ENCODE peak calls at places on chromosomes 1 and 21, in six cellular contexts. D is GM23338, U is K562, X is Panc1, G is HL-60, J is GM12878. V is an unnamed sample.

GRCh38 chr1:91885331-91885715 is 628 bp downstream of the TGFBR3 start:
- DNase-seq in D (peak), U (peak), X (no peak), G (no peak), J (no peak), V (no peak)

GRCh38 chr1:114286960-114287359 is 133.3 kb upstream of the SYT6 start:
- DNase-seq in D (no peak), U (no peak), X (no peak), G (no peak), J (no peak), V (no peak)

GRCh38 chr1:91929246-91929645 is 20.0 kb upstream of the BRDT start:
- DNase-seq in D (peak), U (no peak), X (no peak), G (no peak), J (no peak), V (peak)

GRCh38 chr1:151721788-151722510 is 627 bp downstream of the RIIAD1 start:
- DNase-seq in D (peak), U (no peak), X (no peak), G (no peak), J (no peak), V (no peak)

GRCh38 chr1:36151133-36151844 is 2.0 kb upstream of the TRAPPC3 start:
- DNase-seq in D (peak), U (no peak), X (no peak), G (no peak), J (no peak), V (no peak)

GRCh38 chr1:111882537-111882936 is 106.9 kb downstream of the KCND3 start:
- DNase-seq in D (no peak), U (no peak), X (no peak), G (no peak), J (no peak), V (no peak)

GRCh38 chr1:210438928-210439841 is 110.5 kb downstream of the HHAT start:
- DNase-seq in D (no peak), U (no peak), X (no peak), G (no peak), J (no peak), V (no peak)

GRCh38 chr1:230261918-230262650 is 164.0 kb downstream of the PGBD5 start:
- DNase-seq in D (no peak), U (no peak), X (no peak), G (no peak), J (no peak), V (no peak)

GRCh38 chr1:12063141-12064072 is at the start of gene TNFRSF8:
- DNase-seq in D (peak), U (peak), X (no peak), G (peak), J (no peak), V (no peak)

GRCh38 chr1:92509619-92510018 is 22.9 kb upstream of the GFI1 start:
- DNase-seq in D (no peak), U (no peak), X (no peak), G (no peak), J (no peak), V (no peak)

GRCh38 chr1:220878223-220879081 is 791 bp upstream of the HLX start:
- DNase-seq in D (peak), U (no peak), X (no peak), G (peak), J (no peak), V (no peak)

GRCh38 chr1:65039508-65039907 is 73.2 kb upstream of the JAK1 start:
- DNase-seq in D (no peak), U (no peak), X (no peak), G (no peak), J (no peak), V (no peak)

DNA sequence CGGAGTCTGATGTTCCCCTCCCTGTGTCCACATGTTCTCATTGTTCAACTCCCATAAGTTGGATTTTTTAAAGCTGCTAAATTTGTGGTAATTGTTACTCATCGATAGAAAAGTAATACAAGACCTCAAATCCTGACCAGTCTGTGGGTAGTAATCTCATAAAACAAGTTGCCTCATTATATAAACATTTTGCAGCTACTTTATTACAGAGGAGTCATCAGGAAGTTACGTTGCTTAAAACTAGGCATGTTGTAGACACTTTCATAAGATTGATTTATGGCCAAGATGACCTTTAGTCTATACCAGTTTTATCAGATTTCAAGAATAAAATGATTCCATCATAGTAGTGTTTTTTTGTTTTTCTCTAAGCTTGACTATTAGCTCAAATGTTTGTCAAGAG is 208.8 kb downstream of the GIPC2 start:
- DNase-seq in D (no peak), U (no peak), X (no peak), G (no peak), J (no peak), V (no peak)
- TF ChIP-seq REST in D (no peak), U (no peak), X (no peak), G (no peak), J (no peak), V (no peak)

GRCh38 chr1:94643776-94644175 is 102.2 kb upstream of the F3 start:
- DNase-seq in D (no peak), U (no peak), X (no peak), G (no peak), J (no peak), V (no peak)

GRCh38 chr1:94644371-94644770 is 102.8 kb upstream of the F3 start:
- DNase-seq in D (no peak), U (no peak), X (no peak), G (no peak), J (no peak), V (no peak)

GRCh38 chr1:94646786-94647555 is 105.4 kb upstream of the F3 start:
- DNase-seq in D (no peak), U (no peak), X (no peak), G (no peak), J (no peak), V (no peak)

GRCh38 chr1:94648225-94649007 is 106.9 kb upstream of the F3 start:
- DNase-seq in D (no peak), U (peak), X (no peak), G (no peak), J (no peak), V (no peak)

DNA sequence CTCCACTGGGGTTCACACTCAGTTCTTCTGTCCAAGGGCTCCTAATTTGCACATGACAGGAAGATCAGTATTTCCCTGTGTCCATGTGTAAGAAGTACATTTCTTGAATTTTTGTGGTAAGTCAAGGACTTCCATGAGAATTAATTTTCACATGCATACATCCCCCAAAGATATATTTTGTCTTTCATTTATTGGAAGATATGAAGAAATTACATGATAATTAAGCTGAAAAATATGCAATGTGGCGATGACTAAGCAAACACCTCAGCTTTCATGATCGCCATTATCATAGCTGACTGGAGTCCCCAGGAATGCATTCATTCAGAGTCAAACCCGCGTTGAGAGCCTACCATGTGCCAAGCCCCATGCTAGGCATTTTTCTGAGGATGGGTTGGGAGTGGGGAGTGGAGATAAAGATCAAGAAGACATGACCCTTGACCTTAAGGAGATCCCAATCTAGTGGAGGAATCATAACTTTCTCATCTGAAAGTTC is 104.6 kb upstream of the F3 start:
- DNase-seq in D (no peak), U (no peak), X (no peak), G (no peak), J (no peak), V (no peak)
- TF ChIP-seq REST in D (no peak), U (no peak), X (no peak), G (no peak), J (no peak), V (no peak)

DNA sequence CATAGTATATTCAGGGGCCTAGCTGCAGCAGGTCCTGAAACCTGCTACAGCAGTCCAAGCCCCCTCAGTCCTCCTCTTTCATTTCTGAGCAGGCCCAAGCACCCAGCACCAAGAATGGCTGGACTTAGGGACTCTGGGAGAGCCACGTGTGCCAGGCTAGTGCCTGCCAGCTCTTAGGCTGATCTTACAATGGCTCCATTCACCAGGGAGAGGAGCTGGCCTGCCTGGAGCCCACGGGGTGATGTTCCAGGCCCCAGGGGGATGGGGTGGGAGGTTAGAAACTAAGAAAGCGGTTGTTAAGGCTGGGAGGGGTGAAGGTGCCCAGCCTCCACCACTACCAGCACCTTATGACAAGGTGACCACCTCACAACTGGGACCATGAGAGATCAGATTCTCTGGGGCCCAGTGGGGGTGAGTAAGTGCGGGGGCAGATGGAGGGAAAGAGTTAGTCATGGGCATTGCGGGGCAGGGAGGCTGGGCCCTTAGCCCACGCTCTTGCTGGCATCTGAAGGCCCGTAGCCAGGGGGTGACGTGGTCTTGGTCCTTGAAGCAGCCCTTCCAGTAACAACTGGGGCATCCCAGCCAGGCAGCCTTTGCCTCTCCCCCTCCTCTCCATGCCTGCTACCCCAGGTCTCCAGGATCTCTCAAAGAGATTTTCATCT is 30.3 kb upstream of the CLIC4 start:
- DNase-seq in D (no peak), U (no peak), X (no peak), G (no peak), J (no peak), V (peak)
- TF ChIP-seq REST in D (no peak), U (no peak), X (no peak), G (no peak), J (no peak), V (no peak)

GRCh38 chr1:87523466-87523865 is 194.8 kb downstream of the LMO4 start:
- DNase-seq in D (no peak), U (no peak), X (no peak), G (no peak), J (no peak), V (no peak)

GRCh38 chr1:87515781-87516180 is 187.1 kb downstream of the LMO4 start:
- DNase-seq in D (no peak), U (no peak), X (no peak), G (no peak), J (no peak), V (no peak)

GRCh38 chr1:87513971-87514660 is 185.4 kb downstream of the LMO4 start:
- DNase-seq in D (no peak), U (no peak), X (no peak), G (no peak), J (no peak), V (no peak)

GRCh38 chr1:87521446-87521845 is 192.8 kb downstream of the LMO4 start:
- DNase-seq in D (no peak), U (no peak), X (no peak), G (no peak), J (no peak), V (no peak)

GRCh38 chr1:87518794-87519193 is 190.1 kb downstream of the LMO4 start:
- DNase-seq in D (no peak), U (no peak), X (no peak), G (no peak), J (no peak), V (no peak)
- TF ChIP-seq REST in D (no peak), U (no peak), X (no peak), G (no peak), J (no peak), V (no peak)

GRCh38 chr21:21373969-21374368 is 375.8 kb downstream of the NCAM2 start:
- DNase-seq in D (no peak), U (no peak), X (no peak), G (no peak), J (no peak), V (no peak)
- TF ChIP-seq REST in D (no peak), U (no peak), X (no peak), G (no peak), J (no peak), V (no peak)

GRCh38 chr1:204940591-204940990 is 69.9 kb downstream of the NFASC start:
- DNase-seq in D (no peak), U (no peak), X (no peak), G (no peak), J (no peak), V (no peak)

GRCh38 chr1:204943495-204943894 is 72.8 kb downstream of the NFASC start:
- DNase-seq in D (no peak), U (no peak), X (no peak), G (no peak), J (no peak), V (no peak)

GRCh38 chr1:204945565-204945977 is 74.9 kb downstream of the NFASC start:
- DNase-seq in D (no peak), U (no peak), X (no peak), G (peak), J (no peak), V (no peak)

GRCh38 chr1:204937901-204938300 is 67.2 kb downstream of the NFASC start:
- DNase-seq in D (no peak), U (no peak), X (no peak), G (no peak), J (no peak), V (no peak)

GRCh38 chr1:204941415-204942338 is 71.0 kb downstream of the NFASC start:
- DNase-seq in D (peak), U (peak), X (peak), G (peak), J (no peak), V (peak)
- TF ChIP-seq REST in D (no peak), U (no peak), X (no peak), G (no peak), J (no peak), V (no peak)

DNA sequence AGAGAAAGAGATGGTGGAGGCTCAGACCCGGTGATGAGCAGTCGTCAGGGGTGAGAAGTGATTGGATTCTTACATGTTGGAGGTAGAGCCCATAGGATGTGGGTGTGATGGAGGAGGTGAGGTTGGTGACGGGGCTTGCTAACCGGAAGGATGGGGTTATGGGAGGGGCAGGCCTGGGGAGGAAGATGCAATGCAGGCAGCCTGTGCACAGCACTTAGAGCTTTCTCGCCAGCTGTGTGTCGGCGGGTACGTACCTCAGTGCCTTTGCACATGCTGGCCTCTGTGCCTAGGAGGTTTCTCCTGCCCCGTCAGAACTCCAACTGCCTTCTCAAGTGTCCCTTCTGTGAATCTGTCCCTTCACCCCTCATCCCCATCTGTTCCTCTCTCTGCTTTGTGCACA is 2.9 kb upstream of the BSND start:
- DNase-seq in D (no peak), U (no peak), X (no peak), G (no peak), J (no peak), V (no peak)
- TF ChIP-seq REST in D (no peak), U (no peak), X (no peak), G (no peak), J (no peak), V (no peak)

DNA sequence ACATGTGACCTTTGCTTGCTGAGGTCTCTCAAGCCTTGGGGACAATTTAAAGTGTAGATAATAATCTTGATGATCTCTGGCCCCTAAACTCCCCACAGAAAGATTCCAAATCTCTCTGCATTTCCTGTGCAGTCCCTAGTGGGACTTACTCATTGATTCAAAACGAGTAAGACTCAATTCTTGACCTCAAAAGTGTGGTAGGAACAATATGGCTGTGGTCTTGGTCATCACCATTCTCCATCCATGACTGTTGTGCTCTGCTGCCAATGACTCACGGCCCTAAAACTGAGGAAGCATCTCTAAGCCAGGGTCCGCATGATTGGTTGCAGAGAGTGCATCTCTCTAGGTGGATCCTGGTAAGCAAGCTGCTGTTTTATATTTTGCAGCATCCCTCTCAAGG is 268.0 kb downstream of the PTGER3 start:
- DNase-seq in D (no peak), U (no peak), X (no peak), G (no peak), J (no peak), V (no peak)
- TF ChIP-seq REST in D (no peak), U (no peak), X (no peak), G (no peak), J (no peak), V (no peak)

DNA sequence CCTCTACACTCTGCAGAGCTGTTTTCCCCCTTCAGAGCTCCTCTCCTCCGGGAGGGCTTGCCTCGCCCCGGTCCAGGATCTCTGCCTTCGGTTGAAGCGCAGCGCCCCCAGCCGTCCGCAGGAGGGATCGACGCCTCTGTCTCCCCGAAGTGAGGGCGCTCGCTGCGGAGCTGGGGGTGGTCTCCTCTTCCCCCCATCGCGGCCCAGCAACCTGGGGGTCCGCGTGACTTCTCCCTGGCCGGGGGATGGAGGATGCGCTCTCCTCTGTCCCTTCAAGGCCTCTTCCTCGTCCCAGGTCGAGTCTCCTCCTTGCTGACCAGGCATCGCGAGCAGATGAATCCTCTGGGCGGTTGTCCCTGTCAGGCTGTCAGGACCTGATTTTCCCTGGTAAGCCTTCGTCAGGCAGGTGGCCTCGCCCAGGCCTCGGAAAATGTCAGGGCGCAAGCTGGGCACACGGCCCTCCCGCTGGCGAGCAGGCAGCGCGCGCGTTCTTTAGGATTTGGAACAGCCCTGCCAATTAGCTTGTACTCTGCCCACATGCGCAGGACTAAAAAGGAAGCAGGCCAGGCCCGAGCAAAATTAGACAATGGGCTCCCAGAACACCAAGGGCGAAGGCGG is 90.5 kb downstream of the EDEM3 start:
- DNase-seq in D (peak), U (peak), X (no peak), G (peak), J (no peak), V (peak)
- TF ChIP-seq REST in D (no peak), U (no peak), X (no peak), G (no peak), J (no peak), V (no peak)

V was measured in HepG2.